ENCODE peak calls at places on chromosomes 6 and 20, in six cellular contexts. One of them, this sample, is unnamed. For H3K36me3 and H3K27me3, the result is how much of the 10 kb centered on the place peaks cover.

GRCh38 chr6:34035161-34035560 is 110.7 kb downstream of the GRM4 start:
- DNase-seq in mesendoderm: no peak
- DNase-seq in GM23338: no peak
- DNase-seq in CD4-positive, alpha-beta memory T cell: no peak
- DNase-seq in iPS DF 6.9: no peak
- DNase-seq in SK-N-SH: no peak
- DNase-seq in this sample: no peak

GRCh38 chr20:18778993-18779392 is 34.6 kb upstream of the SCP2D1 start:
- DNase-seq in GM23338: peak
- DNase-seq in CD4-positive, alpha-beta memory T cell: no peak
- DNase-seq in iPS DF 6.9: no peak
- DNase-seq in SK-N-SH: no peak
- DNase-seq in mesendoderm: peak
- DNase-seq in this sample: no peak

GRCh38 chr20:62141397-62142251 is 1.6 kb downstream of the PSMA7 start:
- DNase-seq in iPS DF 6.9: no peak
- DNase-seq in GM23338: peak
- DNase-seq in SK-N-SH: peak
- DNase-seq in mesendoderm: peak
- DNase-seq in CD4-positive, alpha-beta memory T cell: peak
- DNase-seq in this sample: peak

GRCh38 chr6:67199425-67199824 is 1435.7 kb upstream of the ADGRB3 start:
- DNase-seq in iPS DF 6.9: no peak
- DNase-seq in CD4-positive, alpha-beta memory T cell: no peak
- DNase-seq in SK-N-SH: no peak
- DNase-seq in GM23338: no peak
- DNase-seq in mesendoderm: no peak
- DNase-seq in this sample: no peak

GRCh38 chr20:46108435-46108841 is 9.7 kb upstream of the CD40 start:
- DNase-seq in mesendoderm: no peak
- DNase-seq in SK-N-SH: no peak
- DNase-seq in CD4-positive, alpha-beta memory T cell: no peak
- DNase-seq in iPS DF 6.9: no peak
- DNase-seq in GM23338: no peak
- DNase-seq in this sample: no peak

GRCh38 chr6:63553208-63553607 is 19.1 kb upstream of the LOC128125822 start:
- DNase-seq in iPS DF 6.9: no peak
- DNase-seq in CD4-positive, alpha-beta memory T cell: no peak
- DNase-seq in SK-N-SH: no peak
- DNase-seq in mesendoderm: no peak
- DNase-seq in GM23338: no peak
- DNase-seq in this sample: no peak

GRCh38 chr6:135935951-135936601 is 84.6 kb downstream of the PDE7B start:
- DNase-seq in mesendoderm: no peak
- DNase-seq in CD4-positive, alpha-beta memory T cell: no peak
- DNase-seq in SK-N-SH: no peak
- DNase-seq in iPS DF 6.9: no peak
- DNase-seq in GM23338: no peak
- DNase-seq in this sample: no peak

GRCh38 chr6:6915813-6916547 is 191.8 kb upstream of the RREB1 start:
- DNase-seq in SK-N-SH: no peak
- DNase-seq in mesendoderm: no peak
- DNase-seq in iPS DF 6.9: no peak
- DNase-seq in CD4-positive, alpha-beta memory T cell: no peak
- DNase-seq in GM23338: no peak
- DNase-seq in this sample: no peak

GRCh38 chr20:13852321-13852720 is 67.5 kb downstream of the NDUFAF5 start:
- DNase-seq in CD4-positive, alpha-beta memory T cell: no peak
- DNase-seq in iPS DF 6.9: no peak
- DNase-seq in SK-N-SH: no peak
- DNase-seq in GM23338: no peak
- DNase-seq in mesendoderm: no peak
- DNase-seq in this sample: no peak

GRCh38 chr20:41467690-41468089 is 101.1 kb upstream of the EMILIN3 start:
- DNase-seq in iPS DF 6.9: no peak
- DNase-seq in CD4-positive, alpha-beta memory T cell: no peak
- DNase-seq in SK-N-SH: no peak
- DNase-seq in GM23338: no peak
- DNase-seq in mesendoderm: no peak
- DNase-seq in this sample: no peak

GRCh38 chr6:18226451-18226850 is 37.9 kb downstream of the DEK start:
- DNase-seq in CD4-positive, alpha-beta memory T cell: no peak
- DNase-seq in mesendoderm: peak
- DNase-seq in iPS DF 6.9: no peak
- DNase-seq in GM23338: no peak
- DNase-seq in SK-N-SH: no peak
- DNase-seq in this sample: no peak
- H3K36me3 ChIP-seq in CD4-positive, alpha-beta memory T cell: under half
- H3K36me3 ChIP-seq in mesendoderm: under half
- H3K36me3 ChIP-seq in iPS DF 6.9: under half
- H3K36me3 ChIP-seq in GM23338: half or more
- H3K36me3 ChIP-seq in SK-N-SH: half or more
- H3K36me3 ChIP-seq in this sample: under half

GRCh38 chr6:391559-392440 is at the start of gene IRF4:
- DNase-seq in iPS DF 6.9: no peak
- DNase-seq in SK-N-SH: no peak
- DNase-seq in CD4-positive, alpha-beta memory T cell: peak
- DNase-seq in GM23338: peak
- DNase-seq in mesendoderm: peak
- DNase-seq in this sample: peak
- H3K27me3 ChIP-seq in iPS DF 6.9: under half
- H3K27me3 ChIP-seq in SK-N-SH: half or more
- H3K27me3 ChIP-seq in CD4-positive, alpha-beta memory T cell: under half
- H3K27me3 ChIP-seq in GM23338: half or more
- H3K27me3 ChIP-seq in mesendoderm: under half
- H3K27me3 ChIP-seq in this sample: half or more

GRCh38 chr6:147176795-147177194 is 27.4 kb upstream of the STXBP5 start:
- DNase-seq in GM23338: peak
- DNase-seq in iPS DF 6.9: no peak
- DNase-seq in SK-N-SH: no peak
- DNase-seq in CD4-positive, alpha-beta memory T cell: no peak
- DNase-seq in mesendoderm: peak
- DNase-seq in this sample: peak

GRCh38 chr6:147170269-147170668 is 33.9 kb upstream of the STXBP5 start:
- DNase-seq in GM23338: no peak
- DNase-seq in mesendoderm: no peak
- DNase-seq in SK-N-SH: no peak
- DNase-seq in iPS DF 6.9: no peak
- DNase-seq in CD4-positive, alpha-beta memory T cell: no peak
- DNase-seq in this sample: no peak

GRCh38 chr6:147173140-147173539 is 31.1 kb upstream of the STXBP5 start:
- DNase-seq in mesendoderm: no peak
- DNase-seq in iPS DF 6.9: no peak
- DNase-seq in CD4-positive, alpha-beta memory T cell: no peak
- DNase-seq in SK-N-SH: no peak
- DNase-seq in GM23338: no peak
- DNase-seq in this sample: no peak

GRCh38 chr6:147177286-147177685 is 26.9 kb upstream of the STXBP5 start:
- DNase-seq in mesendoderm: no peak
- DNase-seq in SK-N-SH: no peak
- DNase-seq in CD4-positive, alpha-beta memory T cell: no peak
- DNase-seq in iPS DF 6.9: no peak
- DNase-seq in GM23338: no peak
- DNase-seq in this sample: no peak

GRCh38 chr6:147173675-147174339 is 30.4 kb upstream of the STXBP5 start:
- DNase-seq in GM23338: no peak
- DNase-seq in SK-N-SH: no peak
- DNase-seq in iPS DF 6.9: no peak
- DNase-seq in mesendoderm: no peak
- DNase-seq in CD4-positive, alpha-beta memory T cell: no peak
- DNase-seq in this sample: no peak
- H3K4me3 ChIP-seq in GM23338: no peak
- H3K4me3 ChIP-seq in SK-N-SH: no peak
- H3K4me3 ChIP-seq in iPS DF 6.9: no peak
- H3K4me3 ChIP-seq in mesendoderm: no peak
- H3K4me3 ChIP-seq in CD4-positive, alpha-beta memory T cell: no peak
- H3K4me3 ChIP-seq in this sample: no peak

DNA sequence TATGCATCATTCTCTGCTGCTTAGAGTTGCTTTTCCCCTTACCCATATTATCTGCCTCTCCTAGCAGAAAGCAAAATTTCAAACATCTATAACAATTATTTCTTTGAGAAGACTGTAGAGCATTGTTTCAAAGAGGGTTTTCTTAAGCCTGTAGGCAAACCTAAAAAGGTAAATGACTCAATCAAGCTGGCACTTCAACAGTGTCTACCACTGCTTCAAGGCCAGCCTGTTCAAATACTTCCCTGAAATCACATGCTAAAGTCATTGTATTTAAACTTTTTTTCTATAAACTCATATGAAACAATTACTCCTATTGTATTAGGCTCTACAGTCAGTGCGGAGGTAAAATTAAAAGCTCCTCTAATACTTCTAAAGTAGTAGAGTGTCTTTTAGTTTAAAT is 87.1 kb downstream of the OGFRL1 start:
- DNase-seq in SK-N-SH: no peak
- DNase-seq in iPS DF 6.9: no peak
- DNase-seq in mesendoderm: no peak
- DNase-seq in CD4-positive, alpha-beta memory T cell: no peak
- DNase-seq in GM23338: no peak
- DNase-seq in this sample: no peak
- H3K36me3 ChIP-seq in SK-N-SH: under half
- H3K36me3 ChIP-seq in iPS DF 6.9: under half
- H3K36me3 ChIP-seq in mesendoderm: under half
- H3K36me3 ChIP-seq in CD4-positive, alpha-beta memory T cell: under half
- H3K36me3 ChIP-seq in GM23338: under half
- H3K36me3 ChIP-seq in this sample: under half

GRCh38 chr20:56944546-56944945 is 315.4 kb downstream of the TFAP2C start:
- DNase-seq in GM23338: no peak
- DNase-seq in mesendoderm: no peak
- DNase-seq in CD4-positive, alpha-beta memory T cell: no peak
- DNase-seq in iPS DF 6.9: no peak
- DNase-seq in SK-N-SH: no peak
- DNase-seq in this sample: no peak
- H3K27me3 ChIP-seq in GM23338: under half
- H3K27me3 ChIP-seq in mesendoderm: under half
- H3K27me3 ChIP-seq in CD4-positive, alpha-beta memory T cell: under half
- H3K27me3 ChIP-seq in iPS DF 6.9: under half
- H3K27me3 ChIP-seq in SK-N-SH: under half
- H3K27me3 ChIP-seq in this sample: under half

GRCh38 chr6:44072959-44073611 is 54.2 kb downstream of the MRPL14 start:
- DNase-seq in CD4-positive, alpha-beta memory T cell: peak
- DNase-seq in GM23338: peak
- DNase-seq in iPS DF 6.9: no peak
- DNase-seq in mesendoderm: peak
- DNase-seq in SK-N-SH: peak
- DNase-seq in this sample: peak
- H3K4me3 ChIP-seq in CD4-positive, alpha-beta memory T cell: peak
- H3K4me3 ChIP-seq in GM23338: peak
- H3K4me3 ChIP-seq in iPS DF 6.9: peak
- H3K4me3 ChIP-seq in mesendoderm: no peak
- H3K4me3 ChIP-seq in SK-N-SH: no peak
- H3K4me3 ChIP-seq in this sample: peak